ENCODE peak calls at places on chromosomes 13 and 19, in ten cellular contexts. U is cardiac fibroblast; K is NCI-H2081; I is pancreas; L is EL; M is activated naive CD4-positive, alpha-beta T cell treated with Interleukin-2 at 50 U/mL for 16 hours; J is T-helper 17 cell; O is NCI-H1436; D is CD8-positive, alpha-beta T cell; P is T-helper 1 cell. N is an unnamed sample.

GRCh38 chr13:33392794-33393371 is 107.3 kb upstream of the STARD13 start:
- DNase-seq in U (no peak), K (no peak), I (no peak), L (no peak), M (no peak), J (no peak), O (no peak), D (no peak), P (no peak), N (no peak)

GRCh38 chr13:48965736-48966135 is 10.0 kb upstream of the FNDC3A start:
- DNase-seq in U (no peak), K (no peak), I (no peak), L (no peak), M (no peak), J (no peak), O (no peak), D (no peak), P (no peak), N (no peak)

GRCh38 chr19:37654525-37654832 is 786 bp downstream of the ZFP30 start:
- DNase-seq in U (peak; percentile 45), K (peak; percentile 37), I (no peak), L (peak; percentile 39), M (no peak), J (no peak), O (peak; percentile 3), D (no peak), P (no peak), N (peak; percentile 17)

GRCh38 chr13:87669379-87669978 is 1.7 kb upstream of the SLITRK5 start:
- DNase-seq in U (peak; percentile 31), K (peak; percentile 69), I (no peak), L (no peak), M (no peak), J (no peak), O (no peak), D (no peak), P (no peak), N (peak; percentile 52)

GRCh38 chr19:7113233-7113632 is 43.7 kb downstream of the ZNF557 start:
- DNase-seq in U (no peak), K (no peak), I (no peak), L (no peak), M (no peak), J (no peak), O (no peak), D (no peak), P (no peak), N (no peak)

GRCh38 chr13:76425930-76426329 is 460.3 kb downstream of the KCTD12 start:
- DNase-seq in U (peak; percentile 93), K (no peak), I (no peak), L (no peak), M (no peak), J (no peak), O (no peak), D (no peak), P (no peak), N (peak; percentile 49)

GRCh38 chr13:59706101-59706976 is 457.4 kb downstream of the DIAPH3 start:
- DNase-seq in U (no peak), K (no peak), I (no peak), L (no peak), M (no peak), J (no peak), O (no peak), D (no peak), P (no peak), N (no peak)

GRCh38 chr19:12800873-12801465 is 631 bp downstream of the PRDX2 start:
- DNase-seq in U (no peak), K (no peak), I (peak; percentile 55), L (peak; percentile 14), M (peak; percentile 33), J (no peak), O (no peak), D (peak; percentile 22), P (no peak), N (no peak)

GRCh38 chr13:39038569-39038898 is 278 bp downstream of the NHLRC3 start:
- DNase-seq in U (peak; percentile 37), K (peak; percentile 57), I (peak; percentile 7), L (peak; percentile 36), M (peak; percentile 67), J (no peak), O (no peak), D (peak; percentile 58), P (peak; percentile 11), N (no peak)

GRCh38 chr19:16969127-16969526 is 57.5 kb downstream of the CPAMD8 start:
- DNase-seq in U (peak; percentile 57), K (no peak), I (no peak), L (peak; percentile 19), M (no peak), J (no peak), O (peak; percentile 2), D (no peak), P (no peak), N (peak; percentile 55)

GRCh38 chr19:31533114-31533513 is 183.9 kb upstream of the TSHZ3 start:
- DNase-seq in U (no peak), K (no peak), I (no peak), L (no peak), M (no peak), J (no peak), O (no peak), D (no peak), P (no peak), N (no peak)

GRCh38 chr19:45290381-45290931 is 32.2 kb downstream of the CKM start:
- DNase-seq in U (no peak), K (no peak), I (no peak), L (no peak), M (no peak), J (no peak), O (no peak), D (no peak), P (no peak), N (no peak)

GRCh38 chr13:42497798-42498197 is 76.2 kb upstream of the TNFSF11 start:
- DNase-seq in U (peak; percentile 92), K (no peak), I (no peak), L (peak; percentile 35), M (no peak), J (no peak), O (no peak), D (no peak), P (no peak), N (peak; percentile 95)

GRCh38 chr19:1252818-1253513 is 4.6 kb downstream of the MIDN start:
- DNase-seq in U (peak; percentile 98), K (peak; percentile 91), I (peak; percentile 91), L (peak; percentile 97), M (peak; percentile 70), J (peak; percentile 60), O (peak; percentile 94), D (peak; percentile 87), P (peak; percentile 63), N (peak; percentile 84)

N was measured in bronchial epithelial cell.